ENCODE peak calls at places on chromosomes 3 and 15, in ten cellular contexts. One of them, this sample, is unnamed.
A peak's percentile ranks its signal among the peaks of the same experiment; 100 is the strongest.

GRCh38 chr3:18351069-18351628 is 74.0 kb downstream of the SATB1 start:
- DNase-seq in GM23338: peak; percentile 30
- DNase-seq in HFF-Myc: no peak
- DNase-seq in uterus: no peak
- DNase-seq in astrocyte of the cerebellum: no peak
- DNase-seq in A549: no peak
- DNase-seq in HCT116: no peak
- DNase-seq in fibroblast of mammary gland: no peak
- DNase-seq in stomach: no peak
- DNase-seq in upper lobe of right lung: no peak
- DNase-seq in this sample: no peak

GRCh38 chr3:147392083-147392916 is 14.0 kb downstream of the ZIC4 start:
- DNase-seq in GM23338: peak; percentile 96
- DNase-seq in stomach: no peak
- DNase-seq in HCT116: no peak
- DNase-seq in fibroblast of mammary gland: peak; percentile 27
- DNase-seq in astrocyte of the cerebellum: no peak
- DNase-seq in A549: no peak
- DNase-seq in upper lobe of right lung: no peak
- DNase-seq in HFF-Myc: peak; percentile 31
- DNase-seq in uterus: no peak
- DNase-seq in this sample: no peak

GRCh38 chr15:59249816-59250215 is 43.2 kb downstream of the LDHAL6B start:
- DNase-seq in GM23338: no peak
- DNase-seq in A549: no peak
- DNase-seq in fibroblast of mammary gland: no peak
- DNase-seq in uterus: no peak
- DNase-seq in HCT116: no peak
- DNase-seq in astrocyte of the cerebellum: no peak
- DNase-seq in HFF-Myc: no peak
- DNase-seq in upper lobe of right lung: no peak
- DNase-seq in stomach: no peak
- DNase-seq in this sample: no peak

GRCh38 chr3:143157957-143158548 is 38.5 kb downstream of the CHST2 start:
- DNase-seq in upper lobe of right lung: no peak
- DNase-seq in fibroblast of mammary gland: no peak
- DNase-seq in GM23338: no peak
- DNase-seq in uterus: no peak
- DNase-seq in A549: no peak
- DNase-seq in HCT116: no peak
- DNase-seq in HFF-Myc: no peak
- DNase-seq in stomach: no peak
- DNase-seq in astrocyte of the cerebellum: no peak
- DNase-seq in this sample: no peak

GRCh38 chr3:42439461-42440075 is 29.2 kb upstream of the LYZL4 start:
- DNase-seq in upper lobe of right lung: no peak
- DNase-seq in GM23338: peak; percentile 6
- DNase-seq in stomach: no peak
- DNase-seq in fibroblast of mammary gland: no peak
- DNase-seq in HFF-Myc: no peak
- DNase-seq in astrocyte of the cerebellum: no peak
- DNase-seq in uterus: no peak
- DNase-seq in A549: no peak
- DNase-seq in HCT116: no peak
- DNase-seq in this sample: no peak

GRCh38 chr15:77538793-77539487 is 93.8 kb downstream of the LINGO1 start:
- DNase-seq in fibroblast of mammary gland: no peak
- DNase-seq in GM23338: no peak
- DNase-seq in HFF-Myc: no peak
- DNase-seq in A549: no peak
- DNase-seq in upper lobe of right lung: peak; percentile 92
- DNase-seq in HCT116: no peak
- DNase-seq in stomach: peak; percentile 96
- DNase-seq in uterus: no peak
- DNase-seq in astrocyte of the cerebellum: no peak
- DNase-seq in this sample: no peak

GRCh38 chr3:27686642-27687041 is 35.5 kb downstream of the EOMES start:
- DNase-seq in HFF-Myc: no peak
- DNase-seq in GM23338: no peak
- DNase-seq in stomach: no peak
- DNase-seq in uterus: no peak
- DNase-seq in astrocyte of the cerebellum: peak; percentile 73
- DNase-seq in HCT116: no peak
- DNase-seq in A549: no peak
- DNase-seq in upper lobe of right lung: no peak
- DNase-seq in fibroblast of mammary gland: peak; percentile 95
- DNase-seq in this sample: no peak

GRCh38 chr3:173652093-173652492 is 254.5 kb downstream of the NLGN1 start:
- DNase-seq in GM23338: no peak
- DNase-seq in upper lobe of right lung: no peak
- DNase-seq in fibroblast of mammary gland: no peak
- DNase-seq in HFF-Myc: no peak
- DNase-seq in astrocyte of the cerebellum: peak; percentile 3
- DNase-seq in stomach: no peak
- DNase-seq in uterus: no peak
- DNase-seq in A549: no peak
- DNase-seq in HCT116: no peak
- DNase-seq in this sample: no peak

GRCh38 chr3:186742618-186743335 is 25.6 kb downstream of the KNG1 start:
- DNase-seq in A549: peak; percentile 23
- DNase-seq in fibroblast of mammary gland: no peak
- DNase-seq in upper lobe of right lung: no peak
- DNase-seq in stomach: no peak
- DNase-seq in uterus: no peak
- DNase-seq in astrocyte of the cerebellum: no peak
- DNase-seq in HFF-Myc: no peak
- DNase-seq in HCT116: no peak
- DNase-seq in GM23338: no peak
- DNase-seq in this sample: no peak

GRCh38 chr3:196073188-196073838 is 8.6 kb downstream of the TFRC start:
- DNase-seq in stomach: peak; percentile 67
- DNase-seq in fibroblast of mammary gland: peak; percentile 62
- DNase-seq in upper lobe of right lung: peak; percentile 50
- DNase-seq in uterus: peak; percentile 60
- DNase-seq in HCT116: peak; percentile 35
- DNase-seq in astrocyte of the cerebellum: peak; percentile 40
- DNase-seq in HFF-Myc: peak; percentile 35
- DNase-seq in A549: peak; percentile 64
- DNase-seq in GM23338: peak; percentile 83
- DNase-seq in this sample: no peak

GRCh38 chr3:89025185-89025584 is 82.2 kb upstream of the EPHA3 start:
- DNase-seq in astrocyte of the cerebellum: peak; percentile 94
- DNase-seq in stomach: no peak
- DNase-seq in fibroblast of mammary gland: peak; percentile 2
- DNase-seq in A549: no peak
- DNase-seq in HCT116: no peak
- DNase-seq in uterus: no peak
- DNase-seq in HFF-Myc: no peak
- DNase-seq in GM23338: no peak
- DNase-seq in upper lobe of right lung: no peak
- DNase-seq in this sample: peak; percentile 83

GRCh38 chr3:36679384-36680200 is 84.8 kb downstream of the DCLK3 start:
- DNase-seq in GM23338: no peak
- DNase-seq in HFF-Myc: no peak
- DNase-seq in upper lobe of right lung: no peak
- DNase-seq in fibroblast of mammary gland: peak; percentile 91
- DNase-seq in astrocyte of the cerebellum: no peak
- DNase-seq in uterus: no peak
- DNase-seq in HCT116: peak; percentile 34
- DNase-seq in stomach: no peak
- DNase-seq in A549: peak; percentile 18
- DNase-seq in this sample: no peak

DNA sequence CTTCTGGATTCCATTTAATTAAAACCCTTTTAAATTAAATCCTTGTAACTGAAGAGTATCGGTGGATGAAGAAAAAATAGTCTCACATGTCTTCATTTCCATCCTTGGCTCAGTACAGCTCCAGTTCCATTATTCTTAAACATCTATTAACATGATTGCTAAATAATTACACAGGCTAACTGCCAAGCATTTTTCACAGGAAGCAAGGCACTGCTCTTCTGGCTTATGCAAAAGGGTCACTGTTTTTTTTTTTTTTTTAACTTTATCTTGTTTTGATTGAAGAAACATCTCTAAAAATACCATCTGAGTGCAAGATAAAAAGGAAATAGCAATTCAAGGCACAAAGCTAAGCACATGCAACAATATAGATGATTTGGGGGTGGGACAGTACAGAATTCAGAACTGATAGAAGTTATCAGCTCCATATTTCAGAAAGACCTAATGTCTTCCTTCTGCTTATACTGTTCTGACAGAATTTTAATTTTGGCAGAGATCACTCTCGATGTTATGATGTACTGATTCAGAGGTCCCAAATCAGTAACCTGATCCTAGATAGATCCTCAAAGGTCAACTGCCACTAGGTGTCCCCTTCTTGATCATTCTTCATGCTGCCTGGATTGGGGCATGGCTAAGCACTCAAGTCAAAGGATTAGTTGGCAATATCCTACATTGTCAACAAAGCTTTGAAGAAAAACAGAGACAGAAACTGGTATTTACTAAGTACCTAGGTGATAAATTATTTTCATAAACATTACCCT is 57.8 kb upstream of the ACTC1 start:
- DNase-seq in upper lobe of right lung: no peak
- DNase-seq in GM23338: peak; percentile 43
- DNase-seq in astrocyte of the cerebellum: no peak
- DNase-seq in HFF-Myc: no peak
- DNase-seq in uterus: no peak
- DNase-seq in fibroblast of mammary gland: peak; percentile 47
- DNase-seq in stomach: no peak
- DNase-seq in A549: no peak
- DNase-seq in HCT116: no peak
- DNase-seq in this sample: no peak
- H3K4me3 ChIP-seq in upper lobe of right lung: no peak overlapping the region
- H3K4me3 ChIP-seq in GM23338: no peak overlapping the region
- H3K4me3 ChIP-seq in astrocyte of the cerebellum: no peak overlapping the region
- H3K4me3 ChIP-seq in HFF-Myc: no peak overlapping the region
- H3K4me3 ChIP-seq in uterus: no peak overlapping the region
- H3K4me3 ChIP-seq in fibroblast of mammary gland: no peak overlapping the region
- H3K4me3 ChIP-seq in stomach: no peak overlapping the region
- H3K4me3 ChIP-seq in A549: no peak overlapping the region
- H3K4me3 ChIP-seq in HCT116: no peak overlapping the region
- H3K4me3 ChIP-seq in this sample: no peak overlapping the region

DNA sequence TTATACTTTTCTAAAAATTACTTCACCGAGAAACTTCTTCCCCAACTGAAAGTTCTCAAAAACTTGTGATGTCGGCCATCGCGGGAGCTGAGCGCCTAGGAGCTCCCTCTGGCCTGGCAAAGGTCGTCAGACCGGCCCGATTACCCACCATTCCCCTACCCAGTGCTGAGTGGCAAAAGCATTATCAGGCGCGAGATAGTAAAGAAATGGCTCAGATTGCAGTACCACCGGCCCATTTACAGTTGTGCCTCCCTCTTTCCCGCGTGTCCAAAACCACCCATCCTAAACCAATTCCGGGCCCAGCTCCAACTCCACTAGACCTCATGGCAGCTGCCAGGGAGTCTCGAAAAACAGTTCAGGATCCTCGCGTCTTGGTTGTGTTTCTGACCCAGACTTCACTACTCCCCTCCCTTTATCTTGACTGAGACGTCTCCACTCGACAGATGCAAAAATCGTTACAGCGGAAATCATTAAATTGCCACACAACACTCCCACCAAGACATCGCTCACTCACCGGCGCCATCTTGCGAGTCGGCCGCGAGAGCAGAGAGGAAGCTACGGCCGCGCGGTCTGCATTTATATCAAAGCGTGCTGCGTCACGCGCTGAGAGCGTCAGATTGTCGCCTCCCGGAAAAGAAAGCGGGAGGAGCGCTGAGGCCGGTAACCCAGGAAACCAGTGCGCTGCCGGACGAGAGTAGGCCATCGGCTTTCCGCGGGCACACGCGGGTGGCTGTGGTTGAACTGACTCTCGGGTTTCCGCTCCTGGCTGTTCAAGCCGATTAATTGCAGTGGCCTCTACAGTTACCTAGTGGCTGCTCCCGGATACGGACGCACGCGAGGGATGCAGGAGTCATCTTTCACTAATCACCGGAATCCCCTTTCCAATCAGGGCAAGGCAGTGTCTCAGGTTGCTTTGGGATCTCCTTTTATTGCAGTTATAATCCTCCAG is at the start of gene RPL22L1:
- DNase-seq in HFF-Myc: peak; percentile 94
- DNase-seq in A549: peak; percentile 72
- DNase-seq in uterus: peak; percentile 92
- DNase-seq in fibroblast of mammary gland: peak; percentile 94
- DNase-seq in HCT116: peak; percentile 91
- DNase-seq in GM23338: peak; percentile 98
- DNase-seq in upper lobe of right lung: peak; percentile 97
- DNase-seq in stomach: peak; percentile 95
- DNase-seq in astrocyte of the cerebellum: peak; percentile 85
- DNase-seq in this sample: peak; percentile 61
- TF ChIP-seq CTCF in HFF-Myc: no peak
- TF ChIP-seq CTCF in A549: no peak
- TF ChIP-seq CTCF in uterus: no peak
- TF ChIP-seq CTCF in fibroblast of mammary gland: no peak
- TF ChIP-seq CTCF in HCT116: no peak
- TF ChIP-seq CTCF in GM23338: no peak
- TF ChIP-seq CTCF in upper lobe of right lung: no peak
- TF ChIP-seq CTCF in stomach: no peak
- TF ChIP-seq CTCF in astrocyte of the cerebellum: peak; percentile 2
- TF ChIP-seq CTCF in this sample: no peak

DNA sequence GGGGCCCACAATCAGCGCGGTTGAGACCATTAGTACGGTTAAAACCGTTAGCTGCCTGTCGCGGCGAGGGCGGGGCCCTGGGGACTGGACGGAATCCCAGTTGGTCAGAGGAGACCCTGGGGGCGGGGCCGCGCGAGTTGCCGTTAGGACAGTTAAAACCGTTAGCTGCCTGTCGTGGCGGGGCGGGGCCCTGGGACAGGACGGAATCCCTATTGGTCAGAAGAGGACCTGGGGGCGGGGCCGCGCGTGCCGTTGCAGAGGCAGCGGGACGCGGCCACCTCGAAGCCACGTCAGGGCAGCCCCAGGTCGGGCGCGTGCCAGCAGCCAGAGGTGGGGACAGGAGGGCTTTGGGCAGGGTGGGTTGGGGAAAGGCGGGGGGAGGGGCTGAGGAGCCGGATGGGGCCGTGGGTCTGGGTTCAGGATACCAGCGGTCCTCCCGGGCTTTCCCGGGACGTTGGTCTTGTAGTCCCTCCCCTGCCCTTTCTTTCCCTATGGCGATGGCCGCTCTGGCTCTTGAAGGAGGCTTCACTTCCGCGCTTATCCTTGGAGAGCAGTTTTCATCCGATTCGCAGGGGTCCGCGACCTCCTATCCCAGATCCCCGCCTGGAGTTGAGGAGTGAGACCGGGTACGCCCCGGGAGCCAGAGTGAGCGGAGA is 28.0 kb downstream of the KLHDC8B start:
- DNase-seq in A549: no peak
- DNase-seq in upper lobe of right lung: peak; percentile 83
- DNase-seq in stomach: peak; percentile 54
- DNase-seq in fibroblast of mammary gland: peak; percentile 87
- DNase-seq in GM23338: peak; percentile 96
- DNase-seq in astrocyte of the cerebellum: peak; percentile 40
- DNase-seq in uterus: peak; percentile 92
- DNase-seq in HCT116: no peak
- DNase-seq in HFF-Myc: no peak
- DNase-seq in this sample: no peak
- H3K4me3 ChIP-seq in A549: no peak overlapping the region
- H3K4me3 ChIP-seq in upper lobe of right lung: peak overlapping the region; percentile 39
- H3K4me3 ChIP-seq in stomach: peak overlapping the region; percentile 40
- H3K4me3 ChIP-seq in fibroblast of mammary gland: peak overlapping the region; percentile 61
- H3K4me3 ChIP-seq in GM23338: peak overlapping the region; percentile 45
- H3K4me3 ChIP-seq in astrocyte of the cerebellum: peak overlapping the region; percentile 38
- H3K4me3 ChIP-seq in uterus: peak overlapping the region; percentile 50
- H3K4me3 ChIP-seq in HCT116: no peak overlapping the region
- H3K4me3 ChIP-seq in HFF-Myc: peak overlapping the region; percentile 30
- H3K4me3 ChIP-seq in this sample: peak overlapping the region; percentile 47

GRCh38 chr3:31244929-31245817 is 287.6 kb upstream of the STT3B start:
- DNase-seq in HCT116: no peak
- DNase-seq in HFF-Myc: no peak
- DNase-seq in fibroblast of mammary gland: no peak
- DNase-seq in GM23338: no peak
- DNase-seq in astrocyte of the cerebellum: no peak
- DNase-seq in A549: no peak
- DNase-seq in uterus: no peak
- DNase-seq in upper lobe of right lung: no peak
- DNase-seq in stomach: no peak
- DNase-seq in this sample: no peak
- TF ChIP-seq CTCF in HCT116: no peak
- TF ChIP-seq CTCF in HFF-Myc: no peak
- TF ChIP-seq CTCF in fibroblast of mammary gland: no peak
- TF ChIP-seq CTCF in GM23338: no peak
- TF ChIP-seq CTCF in astrocyte of the cerebellum: no peak
- TF ChIP-seq CTCF in A549: no peak
- TF ChIP-seq CTCF in uterus: no peak
- TF ChIP-seq CTCF in upper lobe of right lung: no peak
- TF ChIP-seq CTCF in stomach: no peak
- TF ChIP-seq CTCF in this sample: no peak